ENCODE peak calls at places on chromosomes 5 and 9, in eight cellular contexts. X is RPMI7951; K is activated CD4-positive, alpha-beta T cell treated with anti-CD3 and anti-CD28 coated beads for 24 hours; B is NCI-H2171 treated with DMSO at 0.1 percent for 48 hours; W is KG1; I is T-helper 2 cell; C is spleen; S is AG20443. Y is an unnamed sample.

GRCh38 chr9:134847138-134847537 is 33.5 kb upstream of the FCN2 start:
- DNase-seq in X (no peak), K (no peak), B (no peak), W (no peak), I (no peak), C (no peak), S (no peak), Y (no peak)

GRCh38 chr5:127296321-127296720 is 5.7 kb downstream of the MEGF10 start:
- DNase-seq in X (peak), K (no peak), B (no peak), W (no peak), I (no peak), C (no peak), S (no peak), Y (peak)

GRCh38 chr5:37837101-37838032 is 2.5 kb downstream of the GDNF start:
- DNase-seq in X (peak), K (peak), B (no peak), W (peak), I (no peak), C (peak), S (peak), Y (no peak)

GRCh38 chr9:35945341-35946018 is 12.5 kb downstream of the OR2S2 start:
- DNase-seq in X (peak), K (peak), B (peak), W (peak), I (peak), C (peak), S (peak), Y (peak)

GRCh38 chr9:124473310-124473709 is 23.1 kb downstream of the ADGRD2 start:
- DNase-seq in X (no peak), K (no peak), B (no peak), W (no peak), I (no peak), C (no peak), S (no peak), Y (no peak)

GRCh38 chr9:136550439-136551085 is 4.7 kb upstream of the NOTCH1 start:
- DNase-seq in X (no peak), K (no peak), B (peak), W (no peak), I (no peak), C (no peak), S (no peak), Y (no peak)

GRCh38 chr5:180139731-180140626 is 68.4 kb upstream of the RNF130 start:
- DNase-seq in X (no peak), K (no peak), B (no peak), W (no peak), I (no peak), C (no peak), S (no peak), Y (no peak)

GRCh38 chr9:130443840-130444492 is 795 bp upstream of the ASS1 start:
- DNase-seq in X (no peak), K (no peak), B (no peak), W (no peak), I (no peak), C (no peak), S (no peak), Y (no peak)

GRCh38 chr5:92559743-92560142 is 1021.3 kb downstream of the NR2F1-AS1 start:
- DNase-seq in X (no peak), K (no peak), B (no peak), W (no peak), I (no peak), C (no peak), S (peak), Y (peak)

GRCh38 chr9:89471390-89471789 is 26.5 kb downstream of the SEMA4D start:
- DNase-seq in X (no peak), K (no peak), B (peak), W (no peak), I (no peak), C (no peak), S (no peak), Y (no peak)

GRCh38 chr5:32426440-32427151 is 17.9 kb downstream of the ZFR start:
- DNase-seq in X (no peak), K (no peak), B (peak), W (no peak), I (no peak), C (no peak), S (no peak), Y (no peak)

GRCh38 chr9:95506692-95507455 is 9.9 kb downstream of the PTCH1 start:
- DNase-seq in X (peak), K (no peak), B (peak), W (peak), I (no peak), C (peak), S (peak), Y (peak)

Y was measured in A172.